ENCODE peak calls at places on chromosomes 16 and 17, in nine cellular contexts. Y is Peyer's patch, E is A673, U is tibial artery, M is heart left ventricle, R is keratinocyte, W is thoracic aorta, T is heart right ventricle, C is IMR-90. S is an unnamed sample.

GRCh38 chr17:5418858-5419355 is 555 bp downstream of the NUP88 start:
- DNase-seq in Y (peak; percentile 86), E (peak; percentile 50), U (no peak), M (peak; percentile 21), R (no peak), W (no peak), T (peak; percentile 23), C (peak; percentile 39), S (peak; percentile 53)

GRCh38 chr17:50035421-50035879 is 20.5 kb upstream of the ITGA3 start:
- DNase-seq in Y (peak; percentile 35), E (no peak), U (no peak), M (no peak), R (no peak), W (no peak), T (no peak), C (no peak), S (no peak)

GRCh38 chr16:54477766-54478165 is 191.2 kb upstream of the IRX3 start:
- DNase-seq in Y (no peak), E (no peak), U (no peak), M (no peak), R (no peak), W (no peak), T (no peak), C (no peak), S (no peak)

GRCh38 chr16:69865701-69866100 is 85.4 kb upstream of the CLEC18A start:
- DNase-seq in Y (no peak), E (no peak), U (no peak), M (no peak), R (no peak), W (no peak), T (peak; percentile 23), C (peak; percentile 90), S (no peak)

GRCh38 chr17:78709119-78709681 is 72.9 kb downstream of the CYTH1 start:
- DNase-seq in Y (no peak), E (no peak), U (no peak), M (no peak), R (no peak), W (no peak), T (no peak), C (no peak), S (no peak)

GRCh38 chr16:83994087-83994486 is 26.0 kb downstream of the NECAB2 start:
- DNase-seq in Y (no peak), E (no peak), U (no peak), M (no peak), R (peak; percentile 70), W (no peak), T (no peak), C (peak; percentile 95), S (no peak)

GRCh38 chr16:49282690-49283375 is 1.2 kb upstream of the CBLN1 start:
- DNase-seq in Y (no peak), E (no peak), U (no peak), M (no peak), R (no peak), W (no peak), T (peak; percentile 21), C (no peak), S (no peak)

GRCh38 chr16:50151744-50152143 is 1.4 kb upstream of the TENT4B start:
- DNase-seq in Y (peak; percentile 44), E (no peak), U (no peak), M (no peak), R (no peak), W (no peak), T (no peak), C (no peak), S (no peak)

GRCh38 chr17:6940186-6940649 is 55.6 kb upstream of the ALOX12 start:
- DNase-seq in Y (no peak), E (peak; percentile 80), U (no peak), M (no peak), R (no peak), W (no peak), T (no peak), C (no peak), S (no peak)

GRCh38 chr17:67421869-67422273 is 44.8 kb downstream of the PITPNC1 start:
- DNase-seq in Y (peak; percentile 77), E (peak; percentile 70), U (no peak), M (no peak), R (peak; percentile 100), W (no peak), T (peak; percentile 21), C (peak; percentile 98), S (peak; percentile 34)

GRCh38 chr16:1790611-1791255 is 2.8 kb downstream of the IGFALS start:
- DNase-seq in Y (peak; percentile 42), E (no peak), U (peak; percentile 59), M (no peak), R (no peak), W (no peak), T (no peak), C (no peak), S (no peak)

GRCh38 chr17:80116923-80117380 is 15.6 kb downstream of the GAA start:
- DNase-seq in Y (peak; percentile 41), E (no peak), U (no peak), M (no peak), R (no peak), W (no peak), T (no peak), C (no peak), S (peak; percentile 25)

GRCh38 chr16:4733747-4734062 is 366 bp downstream of the ANKS3 start:
- DNase-seq in Y (no peak), E (no peak), U (no peak), M (peak; percentile 31), R (no peak), W (no peak), T (no peak), C (no peak), S (peak; percentile 9)

GRCh38 chr16:49936791-49937190 is 80.9 kb upstream of the ZNF423 start:
- DNase-seq in Y (no peak), E (no peak), U (no peak), M (no peak), R (no peak), W (no peak), T (no peak), C (no peak), S (no peak)

GRCh38 chr16:52480237-52480636 is 66.7 kb downstream of the TOX3 start:
- DNase-seq in Y (no peak), E (no peak), U (no peak), M (no peak), R (no peak), W (no peak), T (no peak), C (no peak), S (no peak)

GRCh38 chr17:18379246-18380146 is 1.9 kb downstream of the EVPLL start:
- DNase-seq in Y (no peak), E (no peak), U (no peak), M (no peak), R (no peak), W (no peak), T (no peak), C (no peak), S (no peak)

GRCh38 chr17:4944554-4945175 is 3.7 kb downstream of the PFN1 start:
- DNase-seq in Y (no peak), E (no peak), U (no peak), M (no peak), R (no peak), W (no peak), T (no peak), C (no peak), S (no peak)

GRCh38 chr17:63685021-63685420 is 14.9 kb downstream of the LIMD2 start:
- DNase-seq in Y (no peak), E (peak; percentile 52), U (no peak), M (no peak), R (no peak), W (no peak), T (no peak), C (no peak), S (no peak)

GRCh38 chr17:12739500-12739899 is 49.8 kb upstream of the ARHGAP44 start:
- DNase-seq in Y (no peak), E (no peak), U (no peak), M (no peak), R (no peak), W (no peak), T (no peak), C (no peak), S (no peak)

GRCh38 chr17:12745481-12745880 is 43.8 kb upstream of the ARHGAP44 start:
- DNase-seq in Y (peak; percentile 62), E (no peak), U (no peak), M (no peak), R (no peak), W (no peak), T (no peak), C (no peak), S (no peak)

GRCh38 chr17:12744298-12744697 is 45.0 kb upstream of the ARHGAP44 start:
- DNase-seq in Y (no peak), E (no peak), U (no peak), M (peak; percentile 66), R (no peak), W (no peak), T (peak; percentile 68), C (peak; percentile 69), S (no peak)

GRCh38 chr17:12738624-12739023 is 50.7 kb upstream of the ARHGAP44 start:
- DNase-seq in Y (no peak), E (no peak), U (no peak), M (no peak), R (no peak), W (no peak), T (no peak), C (no peak), S (no peak)

GRCh38 chr17:12743046-12743445 is 46.3 kb upstream of the ARHGAP44 start:
- DNase-seq in Y (no peak), E (no peak), U (no peak), M (no peak), R (no peak), W (no peak), T (no peak), C (no peak), S (no peak)
- H3K27me3 ChIP-seq in Y (no peaks in the 10 kb centered on the region), E (peaks cover 3% of the 10 kb centered on the region), U (no peaks in the 10 kb centered on the region), M (no peaks in the 10 kb centered on the region), R (no peaks in the 10 kb centered on the region), W (no peaks in the 10 kb centered on the region), T (no peaks in the 10 kb centered on the region), C (no peaks in the 10 kb centered on the region), S (no peaks in the 10 kb centered on the region)

GRCh38 chr16:85718153-85718477 is 29.4 kb upstream of the GINS2 start:
- DNase-seq in Y (no peak), E (no peak), U (no peak), M (no peak), R (no peak), W (no peak), T (no peak), C (no peak), S (no peak)
- TF ChIP-seq CTCF in Y (no peak), E (no peak), U (no peak), M (no peak), R (no peak), W (no peak), T (no peak), C (no peak), S (no peak)

DNA sequence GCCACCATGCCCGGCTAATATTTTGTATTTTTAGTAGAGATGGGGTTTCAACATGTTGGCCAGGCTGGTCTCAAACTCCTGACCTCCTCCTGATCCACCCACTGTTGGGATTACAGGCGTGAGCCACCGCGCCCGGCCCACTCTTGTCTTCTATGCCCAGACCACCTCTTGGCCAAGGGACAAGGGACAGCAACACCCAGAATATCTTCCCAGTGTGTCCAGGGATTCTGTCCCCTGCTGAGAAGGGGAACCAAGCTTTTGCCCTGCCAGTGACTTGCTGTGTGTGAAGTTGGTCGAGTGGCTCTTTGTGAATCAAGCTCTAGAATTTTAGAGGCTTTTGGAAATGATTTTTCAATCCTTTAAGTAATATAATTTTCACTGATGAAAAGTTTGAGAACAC is 1.7 kb upstream of the MPO start:
- DNase-seq in Y (no peak), E (no peak), U (no peak), M (no peak), R (no peak), W (no peak), T (no peak), C (no peak), S (no peak)
- H3K27me3 ChIP-seq in Y (no peaks in the 10 kb centered on the region), E (peaks cover 25% of the 10 kb centered on the region), U (peaks cover 27% of the 10 kb centered on the region), M (peaks cover 2% of the 10 kb centered on the region), R (peaks cover 38% of the 10 kb centered on the region), W (no peaks in the 10 kb centered on the region), T (peaks cover 59% of the 10 kb centered on the region), C (peaks cover 24% of the 10 kb centered on the region), S (no peaks in the 10 kb centered on the region)

GRCh38 chr17:77441130-77441920 is 300.6 kb downstream of the SEC14L1 start:
- DNase-seq in Y (peak; percentile 90), E (no peak), U (no peak), M (peak; percentile 29), R (no peak), W (no peak), T (no peak), C (no peak), S (peak; percentile 70)
- TF ChIP-seq CTCF in Y (no peak), E (no peak), U (no peak), M (no peak), R (no peak), W (no peak), T (no peak), C (no peak), S (no peak)

S was measured in CD4-positive, alpha-beta T cell.